ENCODE peak calls at places on chromosomes 13 and 19, in seven cellular contexts. C is H9, V is H1, Y is mammary epithelial cell, W is H7, Q is BJ, I is GM23248. P is an unnamed sample.

GRCh38 chr13:39895254-39895653 is 239.8 kb downstream of the COG6 start:
- DNase-seq in C (no peak), V (no peak), Y (no peak), W (no peak), Q (no peak), I (no peak), P (no peak)

GRCh38 chr13:21234537-21234936 is 58.1 kb downstream of the MRPL57 start:
- DNase-seq in C (no peak), V (no peak), Y (peak; percentile 37), W (no peak), Q (no peak), I (peak; percentile 65), P (no peak)

GRCh38 chr19:44746946-44747738 is 1.4 kb upstream of the BCL3 start:
- DNase-seq in C (peak; percentile 83), V (peak; percentile 92), Y (peak; percentile 98), W (peak; percentile 98), Q (peak; percentile 84), I (peak; percentile 98), P (peak; percentile 99)

GRCh38 chr19:16942583-16942982 is 53.8 kb downstream of the F2RL3 start:
- DNase-seq in C (peak; percentile 12), V (no peak), Y (no peak), W (no peak), Q (no peak), I (no peak), P (no peak)

GRCh38 chr19:16584825-16585801 is 12.9 kb upstream of the SLC35E1 start:
- DNase-seq in C (no peak), V (no peak), Y (no peak), W (no peak), Q (no peak), I (peak; percentile 34), P (no peak)

GRCh38 chr19:3450796-3451411 is 29.4 kb downstream of the SMIM24 start:
- DNase-seq in C (no peak), V (no peak), Y (peak; percentile 97), W (no peak), Q (peak; percentile 100), I (peak; percentile 99), P (peak; percentile 94)

GRCh38 chr13:96540656-96541055 is 450.7 kb downstream of the HS6ST3 start:
- DNase-seq in C (no peak), V (no peak), Y (no peak), W (no peak), Q (no peak), I (no peak), P (no peak)

GRCh38 chr19:33296473-33297060 is 5.8 kb downstream of the CEBPA start:
- DNase-seq in C (peak; percentile 12), V (no peak), Y (no peak), W (peak; percentile 53), Q (peak; percentile 64), I (peak; percentile 12), P (no peak)

GRCh38 chr19:33390120-33390907 is 16.8 kb downstream of the CEBPG start:
- DNase-seq in C (no peak), V (no peak), Y (no peak), W (peak; percentile 66), Q (no peak), I (no peak), P (peak; percentile 69)

DNA sequence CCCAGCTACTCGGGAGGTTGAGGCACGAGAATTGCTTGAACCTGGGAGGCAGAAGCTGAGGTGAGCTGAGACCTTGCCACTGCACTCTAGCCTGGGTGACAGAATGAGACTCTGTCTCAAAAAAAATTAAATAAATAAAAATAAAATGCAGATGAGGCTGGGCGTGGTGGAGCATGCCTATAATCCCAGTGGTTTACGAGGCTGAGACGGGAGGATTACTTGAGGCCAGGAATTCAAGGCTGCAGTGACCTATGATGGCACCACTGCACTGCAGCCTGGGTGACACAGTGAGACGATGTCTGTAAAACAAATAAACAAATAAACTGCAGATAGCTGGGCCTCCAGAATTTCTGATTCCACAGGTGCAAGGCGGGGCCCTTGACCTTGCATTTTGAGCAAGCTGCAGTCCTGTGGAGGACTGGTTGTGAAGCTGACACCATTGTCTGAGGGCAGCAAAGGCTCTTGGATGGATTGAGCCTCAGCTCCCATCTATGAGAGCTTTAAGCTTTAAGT is 3.1 kb upstream of the MAG start:
- DNase-seq in C (no peak), V (no peak), Y (no peak), W (no peak), Q (no peak), I (no peak), P (no peak)
- H3K27me3 ChIP-seq in C (no peaks in the 10 kb centered on the region), V (no peaks in the 10 kb centered on the region), Y (peaks cover 1% of the 10 kb centered on the region), W (no peaks in the 10 kb centered on the region), Q (peaks cover 16% of the 10 kb centered on the region), I (peaks cover 19% of the 10 kb centered on the region), P (no peaks in the 10 kb centered on the region)

GRCh38 chr13:102487330-102487729 is 85.5 kb upstream of the FGF14 start:
- DNase-seq in C (no peak), V (no peak), Y (no peak), W (no peak), Q (no peak), I (no peak), P (no peak)

GRCh38 chr13:102484329-102484728 is 82.5 kb upstream of the FGF14 start:
- DNase-seq in C (no peak), V (no peak), Y (peak; percentile 17), W (peak; percentile 12), Q (no peak), I (peak; percentile 24), P (no peak)
- H3K27me3 ChIP-seq in C (no peaks in the 10 kb centered on the region), V (no peaks in the 10 kb centered on the region), Y (no peaks in the 10 kb centered on the region), W (no peaks in the 10 kb centered on the region), Q (no peaks in the 10 kb centered on the region), I (no peaks in the 10 kb centered on the region), P (no peaks in the 10 kb centered on the region)

GRCh38 chr13:53683146-53683545 is 654.5 kb downstream of the OLFM4 start:
- DNase-seq in C (no peak), V (no peak), Y (no peak), W (no peak), Q (no peak), I (no peak), P (no peak)
- H3K27me3 ChIP-seq in C (no peaks in the 10 kb centered on the region), V (no peaks in the 10 kb centered on the region), Y (no peaks in the 10 kb centered on the region), W (no peaks in the 10 kb centered on the region), Q (no peaks in the 10 kb centered on the region), I (no peaks in the 10 kb centered on the region), P (no peaks in the 10 kb centered on the region)

DNA sequence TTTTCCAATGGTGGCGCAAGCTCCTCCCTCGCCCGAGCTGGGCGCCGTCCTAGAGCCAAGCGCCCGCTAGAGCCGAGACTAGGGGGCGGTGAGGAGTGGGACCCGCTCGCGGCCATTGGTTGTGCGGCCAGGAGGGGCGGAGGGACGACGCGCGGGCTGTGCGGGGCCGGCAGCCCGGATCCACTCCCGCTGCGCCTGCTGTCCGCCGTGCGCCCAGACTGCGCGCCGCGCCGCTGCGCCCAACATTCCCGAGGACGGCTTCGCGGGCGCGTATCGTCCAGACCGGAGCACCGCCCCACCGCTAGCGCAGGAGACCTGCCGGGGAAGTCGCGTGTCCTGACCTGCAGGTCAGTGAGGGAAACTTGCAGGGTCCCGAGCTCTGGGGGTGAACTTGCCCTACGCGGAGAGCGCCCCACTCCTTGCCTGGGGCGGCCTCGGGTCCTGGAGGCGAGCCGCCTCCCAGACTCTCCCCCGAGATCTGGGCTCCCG is at the start of gene SERTM1:
- DNase-seq in C (peak; percentile 86), V (peak; percentile 81), Y (peak; percentile 27), W (peak; percentile 92), Q (no peak), I (peak; percentile 21), P (no peak)
- H3K27me3 ChIP-seq in C (peaks cover 21% of the 10 kb centered on the region), V (peaks cover 37% of the 10 kb centered on the region), Y (peaks cover 20% of the 10 kb centered on the region), W (peaks cover 36% of the 10 kb centered on the region), Q (peaks cover 9% of the 10 kb centered on the region), I (peaks cover 35% of the 10 kb centered on the region), P (no peaks in the 10 kb centered on the region)

DNA sequence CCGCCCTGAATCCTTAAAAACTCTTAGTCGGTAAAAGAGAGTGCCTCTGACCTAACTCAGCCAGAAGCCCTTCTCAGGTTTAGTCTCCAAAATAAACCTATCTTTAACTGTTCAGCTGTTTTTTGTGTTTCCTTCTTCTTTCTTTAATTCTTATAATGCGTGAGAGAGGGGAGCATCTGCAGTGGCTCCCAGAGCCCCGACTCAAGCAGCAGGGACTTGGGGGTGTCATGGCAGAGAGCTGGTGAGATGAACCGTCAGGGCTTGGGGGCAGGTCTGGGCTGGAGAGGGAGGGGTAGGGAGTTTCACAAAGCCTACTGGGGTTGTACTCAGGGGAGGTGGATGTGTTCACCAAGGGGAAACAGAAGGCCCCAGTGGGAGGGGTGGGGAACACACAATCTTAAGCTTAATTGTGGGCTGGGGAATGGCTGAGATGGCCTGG is 16.8 kb upstream of the SIGLEC6 start:
- DNase-seq in C (no peak), V (no peak), Y (no peak), W (no peak), Q (no peak), I (no peak), P (no peak)
- H3K27me3 ChIP-seq in C (no peaks in the 10 kb centered on the region), V (no peaks in the 10 kb centered on the region), Y (no peaks in the 10 kb centered on the region), W (no peaks in the 10 kb centered on the region), Q (no peaks in the 10 kb centered on the region), I (no peaks in the 10 kb centered on the region), P (no peaks in the 10 kb centered on the region)

DNA sequence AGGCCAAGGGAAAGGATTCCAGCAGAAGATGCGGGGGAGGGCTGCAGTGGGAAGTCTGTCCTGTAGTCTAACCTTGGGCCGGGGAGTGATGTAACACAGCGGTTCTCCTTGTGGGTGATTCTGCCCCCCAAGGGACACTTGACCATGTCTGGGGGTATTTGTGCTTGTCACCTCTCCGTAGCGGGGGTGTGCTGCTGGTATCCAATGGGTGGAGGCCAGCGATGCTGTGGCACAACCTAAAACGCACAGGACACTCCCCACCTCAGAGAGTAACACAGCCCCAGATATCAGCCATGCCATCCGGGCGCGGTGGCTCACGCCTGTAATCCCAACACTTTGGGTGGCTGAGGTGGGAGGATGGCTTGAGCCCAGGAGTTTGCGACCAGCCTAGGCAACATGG is 36.3 kb downstream of the ZNRF4 start:
- DNase-seq in C (no peak), V (no peak), Y (no peak), W (no peak), Q (no peak), I (no peak), P (no peak)
- H3K27me3 ChIP-seq in C (peaks cover 10% of the 10 kb centered on the region), V (peaks cover 16% of the 10 kb centered on the region), Y (peaks cover 5% of the 10 kb centered on the region), W (peaks cover 26% of the 10 kb centered on the region), Q (peaks cover 15% of the 10 kb centered on the region), I (peaks cover 54% of the 10 kb centered on the region), P (no peaks in the 10 kb centered on the region)

P was measured in aorta.